ENCODE peak calls at places on chromosomes 3 and 15, in eight cellular contexts. C is fibroblast of mammary gland; Z is activated T-cell treated with anti-CD3 and anti-CD28 coated beads, Interleukin-2, amount 50 U/mL, for 4 hours; R is osteoblast; N is M059J; D is LHCN-M2; W is neural crest cell; U is HFF-Myc. Q is an unnamed sample.
A peak's percentile ranks its signal among the peaks of the same experiment; 100 is the strongest.

GRCh38 chr3:151307583-151307982 is 9.0 kb downstream of the GPR87 start:
- DNase-seq in C (no peak), Z (no peak), R (no peak), N (no peak), D (no peak), W (no peak), U (no peak), Q (no peak)

GRCh38 chr3:61442696-61443095 is 118.7 kb upstream of the PTPRG start:
- DNase-seq in C (peak; percentile 16), Z (no peak), R (no peak), N (no peak), D (peak; percentile 29), W (no peak), U (no peak), Q (no peak)

GRCh38 chr3:120743081-120743365 is 479 bp downstream of the GTF2E1 start:
- DNase-seq in C (peak; percentile 34), Z (no peak), R (peak; percentile 62), N (peak; percentile 45), D (no peak), W (no peak), U (no peak), Q (no peak)

GRCh38 chr3:124700880-124701684 is 29.2 kb upstream of the UMPS start:
- DNase-seq in C (peak; percentile 51), Z (no peak), R (peak; percentile 66), N (peak; percentile 53), D (peak; percentile 19), W (no peak), U (no peak), Q (no peak)

GRCh38 chr15:86316699-86317378 is 237.2 kb downstream of the AGBL1 start:
- DNase-seq in C (no peak), Z (no peak), R (no peak), N (no peak), D (peak; percentile 20), W (no peak), U (no peak), Q (no peak)

GRCh38 chr15:101296418-101297405 is 1.7 kb upstream of the SNRPA1 start:
- DNase-seq in C (peak; percentile 30), Z (no peak), R (peak; percentile 61), N (no peak), D (peak; percentile 8), W (no peak), U (no peak), Q (no peak)

GRCh38 chr3:49173116-49173791 is 1.9 kb downstream of the KLHDC8B start:
- DNase-seq in C (no peak), Z (no peak), R (peak; percentile 68), N (peak; percentile 11), D (no peak), W (peak; percentile 61), U (peak; percentile 21), Q (no peak)

GRCh38 chr3:13278783-13279531 is 141.2 kb downstream of the NUP210 start:
- DNase-seq in C (no peak), Z (no peak), R (peak; percentile 76), N (peak; percentile 9), D (no peak), W (no peak), U (no peak), Q (no peak)

GRCh38 chr3:73070675-73071575 is 9.5 kb downstream of the EBLN2 start:
- DNase-seq in C (peak; percentile 81), Z (no peak), R (peak; percentile 77), N (peak; percentile 1), D (peak; percentile 81), W (no peak), U (no peak), Q (no peak)

GRCh38 chr3:51718547-51719412 is 11.9 kb downstream of the GRM2 start:
- DNase-seq in C (peak; percentile 55), Z (no peak), R (peak; percentile 94), N (peak; percentile 47), D (peak; percentile 50), W (peak; percentile 75), U (no peak), Q (peak; percentile 68)

GRCh38 chr15:40344631-40345120 is 3.9 kb upstream of the CCDC9B start:
- DNase-seq in C (peak; percentile 63), Z (peak; percentile 63), R (peak; percentile 97), N (peak; percentile 67), D (peak; percentile 61), W (peak; percentile 57), U (no peak), Q (peak; percentile 92)

GRCh38 chr3:62103531-62103930 is 269.8 kb downstream of the FEZF2 start:
- DNase-seq in C (no peak), Z (no peak), R (no peak), N (no peak), D (no peak), W (no peak), U (no peak), Q (no peak)